ENCODE peak calls at places on chromosomes 11 and 22, in four cellular contexts. C, T, W and B are unnamed samples. For H3K4me1, the result is how much of the 10 kb centered on the place peaks cover.

GRCh38 chr11:65479184-65480145 is 19.4 kb upstream of the MALAT1 start:
- DNase-seq in W (no peak), C (peak), T (peak), B (no peak)

GRCh38 chr11:28697920-28698827 is 590.0 kb downstream of the METTL15 start:
- DNase-seq in C (peak), T (peak), W (no peak), B (no peak)

GRCh38 chr11:1116104-1116503 is 41.4 kb downstream of the MUC2 start:
- DNase-seq in W (no peak), C (peak), T (no peak), B (no peak)

GRCh38 chr22:23705358-23705757 is 14.5 kb downstream of the RGL4 start:
- DNase-seq in W (no peak), C (no peak), T (no peak), B (no peak)

GRCh38 chr11:117187428-117187798 is 8.9 kb downstream of the SIDT2 start:
- DNase-seq in C (no peak), W (no peak), T (no peak), B (no peak)

GRCh38 chr11:5851002-5851401 is 6.5 kb downstream of the OR52E8 start:
- DNase-seq in W (no peak), T (no peak), C (no peak), B (no peak)

GRCh38 chr11:120455487-120455886 is 56.1 kb upstream of the GRIK4 start:
- DNase-seq in T (no peak), C (no peak), W (no peak), B (no peak)

GRCh38 chr11:65491614-65492386 is 7.0 kb upstream of the MALAT1 start:
- DNase-seq in C (peak), T (peak), W (no peak), B (no peak)

GRCh38 chr11:34214961-34215805 is 109.8 kb downstream of the NAT10 start:
- DNase-seq in T (no peak), C (no peak), W (no peak), B (no peak)

GRCh38 chr11:128451651-128452470 is 135.5 kb downstream of the ETS1 start:
- DNase-seq in W (no peak), T (peak), C (peak), B (no peak)

GRCh38 chr22:50526849-50527801 is 1.7 kb upstream of the SCO2 start:
- DNase-seq in W (peak), C (peak), T (peak), B (peak)
- H3K4me1 ChIP-seq in W (under half), C (under half), T (under half), B (under half)

DNA sequence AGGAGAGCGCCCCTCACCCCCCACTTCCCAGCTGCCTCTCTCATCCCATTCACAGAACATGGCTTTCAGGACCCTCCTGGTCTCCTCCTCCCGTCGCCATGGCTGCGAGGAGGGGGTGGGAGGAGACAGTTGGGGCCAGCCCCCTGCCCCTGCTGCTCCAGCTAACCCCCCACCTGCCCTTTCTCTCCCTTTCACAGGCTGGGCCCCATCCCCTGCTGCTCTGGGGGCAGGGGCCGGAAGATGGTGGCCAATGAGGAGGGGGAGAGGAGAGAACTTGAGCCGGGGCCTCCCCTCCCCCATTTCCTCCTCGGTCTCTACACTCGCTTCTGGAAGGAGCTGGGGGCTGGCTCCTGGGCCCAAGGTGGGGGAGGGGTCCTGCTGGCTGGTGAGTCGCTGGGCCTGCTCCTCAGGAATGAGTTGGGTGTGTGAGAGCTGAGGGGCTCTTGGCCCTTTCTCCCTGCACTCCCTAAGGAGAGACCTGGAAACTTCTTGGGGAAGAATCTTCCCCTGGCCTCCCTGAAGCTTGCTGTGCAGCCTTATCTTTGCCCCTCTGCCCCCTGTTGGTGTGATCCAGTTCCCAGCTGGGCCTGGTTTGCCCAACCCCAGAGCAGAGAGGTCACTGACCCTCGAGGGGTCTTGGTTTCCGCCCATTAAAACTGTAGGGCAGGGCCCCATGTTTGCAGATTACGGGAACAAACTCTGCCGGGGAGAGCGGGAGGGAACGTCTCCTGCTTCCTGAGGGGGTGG is 10.2 kb downstream of the YPEL4 start:
- DNase-seq in W (no peak), C (no peak), T (no peak), B (no peak)
- H3K4me3 ChIP-seq in W (peak), C (peak), T (peak), B (peak)

GRCh38 chr11:62324738-62325556 is 12.3 kb upstream of the ASRGL1 start:
- DNase-seq in W (peak), C (peak), T (peak), B (no peak)
- TF ChIP-seq CTCF in W (peak), C (peak), T (peak), B (peak)

GRCh38 chr11:2351701-2352100 is 25.4 kb upstream of the CD81 start:
- DNase-seq in W (no peak), C (peak), T (no peak), B (no peak)
- H3K4me1 ChIP-seq in W (under half), C (under half), T (under half), B (under half)

GRCh38 chr11:124483422-124483821 is 37.9 kb upstream of the OR8B8 start:
- DNase-seq in W (no peak), T (no peak), C (no peak), B (no peak)

GRCh38 chr11:124482362-124483147 is 37.1 kb upstream of the OR8B8 start:
- DNase-seq in T (no peak), W (no peak), C (no peak), B (no peak)

DNA sequence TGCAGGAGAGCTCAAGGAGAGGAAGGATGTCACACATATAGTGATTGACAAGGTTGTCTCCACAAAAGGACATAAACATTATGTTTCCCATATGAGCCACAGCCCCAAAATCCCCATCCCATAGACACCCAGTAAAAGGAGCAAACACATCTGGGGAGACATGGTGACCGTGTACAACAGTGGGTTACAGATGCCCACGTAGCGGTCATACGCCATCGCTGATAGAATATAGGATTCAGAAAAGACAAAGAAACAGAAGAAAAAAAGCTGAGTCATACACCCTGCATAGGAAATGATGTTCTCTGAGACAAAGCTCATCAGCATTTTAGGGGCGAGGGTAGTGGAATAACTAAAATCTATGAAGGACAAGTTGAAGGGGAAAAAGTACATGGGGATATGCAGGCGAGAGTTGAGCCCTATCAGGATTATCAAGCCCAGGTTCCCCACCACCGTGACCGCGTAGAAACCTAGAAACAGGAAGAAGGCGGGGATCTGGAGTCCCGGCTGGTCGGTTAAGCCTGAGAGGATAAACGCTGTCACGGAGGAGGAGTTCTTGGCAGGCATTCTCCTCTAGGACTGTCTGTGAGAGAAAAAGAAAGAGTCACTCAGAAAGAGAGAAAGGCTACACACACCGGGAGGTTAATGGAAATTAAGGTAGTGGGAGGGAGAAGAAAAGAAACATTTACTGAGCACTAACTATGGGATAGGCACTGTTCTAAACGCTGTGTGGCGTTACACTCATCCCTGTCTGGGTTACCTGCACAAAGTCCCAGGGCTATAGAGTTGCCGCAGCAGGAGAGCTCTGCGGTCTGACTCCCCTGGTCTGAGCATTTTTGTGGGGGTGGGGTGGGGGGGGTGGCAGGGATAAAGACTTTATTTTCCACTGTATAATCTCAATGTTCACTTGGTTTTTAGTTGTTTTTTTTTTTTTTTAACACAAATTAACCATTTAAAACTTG is 36.1 kb upstream of the OR8B8 start:
- DNase-seq in W (no peak), C (no peak), T (no peak), B (no peak)
- H3K4me3 ChIP-seq in W (peak), C (peak), T (peak), B (no peak)

GRCh38 chr11:102367364-102367763 is 20.4 kb downstream of the BIRC2 start:
- DNase-seq in C (no peak), W (no peak), T (no peak), B (no peak)
- TF ChIP-seq CTCF in C (no peak), W (peak), T (no peak), B (peak)

GRCh38 chr22:43006016-43006505 is 8.9 kb downstream of the PACSIN2 start:
- DNase-seq in C (no peak), W (no peak), T (no peak), B (no peak)
- H3K4me1 ChIP-seq in C (half or more), W (under half), T (under half), B (under half)

GRCh38 chr11:118609380-118610219 is 2.2 kb downstream of the PHLDB1 start:
- DNase-seq in T (no peak), W (peak), C (no peak), B (peak)
- H3K4me3 ChIP-seq in T (peak), W (peak), C (peak), B (peak)

GRCh38 chr22:31177420-31178162 is 17.6 kb downstream of the RNF185 start:
- DNase-seq in T (no peak), C (no peak), W (no peak), B (no peak)
- TF ChIP-seq CTCF in T (no peak), C (no peak), W (no peak), B (no peak)